ENCODE peak calls at places on chromosomes 12 and 14, in nine cellular contexts. U, G, T, W, N, C, Q, H and I are unnamed samples.

GRCh38 chr12:53115112-53115890 is 12.0 kb downstream of the SOAT2 start:
- DNase-seq in U (no peak), G (no peak), T (no peak), W (no peak), N (no peak), C (no peak), Q (no peak), H (no peak), I (no peak)

GRCh38 chr14:94768521-94769412 is 1.1 kb downstream of the GSC start:
- DNase-seq in U (no peak), G (no peak), T (no peak), W (no peak), N (no peak), C (no peak), Q (no peak), H (peak; percentile 25), I (no peak)

GRCh38 chr12:96301732-96302131 is 98.5 kb downstream of the CDK17 start:
- DNase-seq in U (no peak), G (no peak), T (no peak), W (no peak), N (no peak), C (no peak), Q (no peak), H (no peak), I (no peak)

GRCh38 chr12:130936566-130936965 is 17.1 kb upstream of the ADGRD1 start:
- DNase-seq in U (no peak), G (no peak), T (no peak), W (no peak), N (no peak), C (no peak), Q (no peak), H (no peak), I (no peak)

GRCh38 chr14:86912689-86913088 is 1080.3 kb downstream of the GALC start:
- DNase-seq in U (no peak), G (no peak), T (no peak), W (no peak), N (peak; percentile 29), C (no peak), Q (no peak), H (no peak), I (no peak)

GRCh38 chr14:60482743-60483142 is 3.1 kb downstream of the C14orf39 start:
- DNase-seq in U (no peak), G (no peak), T (no peak), W (peak; percentile 52), N (no peak), C (no peak), Q (peak; percentile 3), H (peak; percentile 5), I (no peak)

GRCh38 chr14:23931705-23932314 is 21.8 kb upstream of the DHRS4 start:
- DNase-seq in U (no peak), G (no peak), T (no peak), W (no peak), N (no peak), C (no peak), Q (no peak), H (no peak), I (no peak)

GRCh38 chr14:34012978-34013713 is 62.3 kb upstream of the EGLN3 start:
- DNase-seq in U (no peak), G (no peak), T (no peak), W (no peak), N (no peak), C (no peak), Q (no peak), H (no peak), I (no peak)

GRCh38 chr12:101696477-101697196 is 803 bp upstream of the CHPT1 start:
- DNase-seq in U (no peak), G (no peak), T (no peak), W (peak; percentile 2), N (no peak), C (peak; percentile 0), Q (no peak), H (peak; percentile 20), I (no peak)

GRCh38 chr12:6141048-6141447 is 16.6 kb upstream of the VWF start:
- DNase-seq in U (no peak), G (no peak), T (no peak), W (no peak), N (no peak), C (no peak), Q (no peak), H (peak; percentile 15), I (peak; percentile 62)